ENCODE peak calls at places on chromosomes 11 and 22, in six cellular contexts. U is GM12878, R is Panc1, W is upper lobe of left lung, J is HCT116, D is GM23338. K is an unnamed sample.

GRCh38 chr11:95413761-95414160 is 182.8 kb upstream of the SESN3 start:
- ATAC-seq in U (no peak), R (no peak), W (peak; percentile 58), J (no peak), D (no peak), K (no peak)

GRCh38 chr11:110253525-110253924 is 42.9 kb downstream of the RDX start:
- ATAC-seq in U (no peak), R (no peak), W (no peak), J (no peak), D (no peak), K (no peak)

GRCh38 chr11:6285019-6285418 is 25.4 kb downstream of the CCKBR start:
- ATAC-seq in U (no peak), R (no peak), W (no peak), J (no peak), D (no peak), K (no peak)

GRCh38 chr11:72924568-72925190 is 110.5 kb downstream of the ATG16L2 start:
- ATAC-seq in U (peak; percentile 65), R (no peak), W (peak; percentile 73), J (peak; percentile 63), D (no peak), K (peak; percentile 53)

GRCh38 chr22:19853879-19854777 is 546 bp downstream of the GNB1L start:
- ATAC-seq in U (peak; percentile 6), R (no peak), W (peak; percentile 12), J (peak; percentile 2), D (peak; percentile 15), K (peak; percentile 2)

GRCh38 chr11:26063915-26064314 is 268.0 kb upstream of the ANO3 start:
- ATAC-seq in U (no peak), R (no peak), W (no peak), J (no peak), D (no peak), K (no peak)

GRCh38 chr11:113664981-113665710 is 41.0 kb downstream of the TMPRSS5 start:
- ATAC-seq in U (no peak), R (peak; percentile 80), W (no peak), J (no peak), D (no peak), K (no peak)

GRCh38 chr22:49789289-49790141 is 38.2 kb downstream of the BRD1 start:
- ATAC-seq in U (no peak), R (no peak), W (peak; percentile 77), J (no peak), D (no peak), K (peak; percentile 72)

GRCh38 chr22:45226681-45227186 is 14.0 kb downstream of the KIAA0930 start:
- ATAC-seq in U (no peak), R (no peak), W (peak; percentile 59), J (no peak), D (no peak), K (peak; percentile 19)

GRCh38 chr11:64698427-64698826 is 24.6 kb downstream of the NRXN2 start:
- ATAC-seq in U (no peak), R (no peak), W (no peak), J (no peak), D (no peak), K (no peak)

GRCh38 chr22:39208013-39208680 is 36.6 kb downstream of the PDGFB start:
- ATAC-seq in U (no peak), R (no peak), W (peak; percentile 23), J (no peak), D (no peak), K (no peak)

GRCh38 chr22:41405588-41405987 is 23.8 kb downstream of the TEF start:
- ATAC-seq in U (peak; percentile 57), R (no peak), W (no peak), J (no peak), D (no peak), K (no peak)

GRCh38 chr22:24589518-24590030 is 3.3 kb downstream of the LRRC75B start:
- ATAC-seq in U (no peak), R (no peak), W (no peak), J (no peak), D (no peak), K (no peak)

GRCh38 chr11:15602779-15603178 is 488.1 kb downstream of the INSC start:
- ATAC-seq in U (no peak), R (no peak), W (peak; percentile 20), J (no peak), D (no peak), K (peak; percentile 42)

GRCh38 chr11:94837317-94837716 is 69.2 kb downstream of the AMOTL1 start:
- ATAC-seq in U (no peak), R (no peak), W (no peak), J (no peak), D (no peak), K (no peak)

GRCh38 chr11:18105086-18105801 is 638 bp downstream of the SAAL1 start:
- ATAC-seq in U (no peak), R (no peak), W (no peak), J (no peak), D (no peak), K (no peak)

GRCh38 chr11:133713406-133713805 is 131.9 kb downstream of the SPATA19 start:
- ATAC-seq in U (no peak), R (no peak), W (no peak), J (no peak), D (no peak), K (no peak)

GRCh38 chr11:114610984-114611944 is 15.7 kb upstream of the NXPE4 start:
- ATAC-seq in U (no peak), R (no peak), W (no peak), J (no peak), D (no peak), K (no peak)

GRCh38 chr22:21937821-21938070 is 14.9 kb downstream of the PPM1F start:
- ATAC-seq in U (no peak), R (no peak), W (peak; percentile 79), J (no peak), D (peak; percentile 7), K (peak; percentile 70)

GRCh38 chr11:71332046-71332445 is 79.7 kb upstream of the SHANK2 start:
- ATAC-seq in U (no peak), R (no peak), W (no peak), J (no peak), D (no peak), K (no peak)

GRCh38 chr11:128389461-128389976 is 197.8 kb downstream of the ETS1 start:
- ATAC-seq in U (no peak), R (no peak), W (no peak), J (no peak), D (no peak), K (no peak)

GRCh38 chr11:34773211-34773610 is 143.0 kb downstream of the APIP start:
- ATAC-seq in U (no peak), R (no peak), W (no peak), J (no peak), D (no peak), K (no peak)

GRCh38 chr11:79708319-79708928 is 267.6 kb upstream of the TENM4 start:
- ATAC-seq in U (peak; percentile 91), R (peak; percentile 84), W (no peak), J (no peak), D (peak; percentile 92), K (no peak)

GRCh38 chr11:3134651-3135490 is 30.2 kb downstream of the OSBPL5 start:
- ATAC-seq in U (no peak), R (no peak), W (no peak), J (no peak), D (no peak), K (no peak)

GRCh38 chr11:3138178-3139085 is 26.7 kb downstream of the OSBPL5 start:
- ATAC-seq in U (no peak), R (no peak), W (no peak), J (no peak), D (peak; percentile 47), K (no peak)

GRCh38 chr11:3135491-3136440 is 29.3 kb downstream of the OSBPL5 start:
- ATAC-seq in U (peak; percentile 32), R (peak; percentile 72), W (no peak), J (peak; percentile 48), D (peak; percentile 77), K (no peak)

GRCh38 chr11:3137486-3138177 is 27.5 kb downstream of the OSBPL5 start:
- ATAC-seq in U (no peak), R (no peak), W (no peak), J (no peak), D (no peak), K (no peak)

GRCh38 chr11:3136542-3137455 is 28.3 kb downstream of the OSBPL5 start:
- ATAC-seq in U (no peak), R (peak; percentile 8), W (no peak), J (peak; percentile 5), D (no peak), K (no peak)
- TF ChIP-seq POLR2AphosphoS5 in U (no peak), R (no peak), W (no peak), J (no peak), D (no peak), K (no peak)

GRCh38 chr11:4443479-4443878 is 5.6 kb upstream of the OR52K2 start:
- ATAC-seq in U (no peak), R (no peak), W (no peak), J (no peak), D (no peak), K (no peak)

GRCh38 chr11:4436424-4436823 is 12.7 kb upstream of the OR52K2 start:
- ATAC-seq in U (no peak), R (no peak), W (no peak), J (no peak), D (no peak), K (no peak)

DNA sequence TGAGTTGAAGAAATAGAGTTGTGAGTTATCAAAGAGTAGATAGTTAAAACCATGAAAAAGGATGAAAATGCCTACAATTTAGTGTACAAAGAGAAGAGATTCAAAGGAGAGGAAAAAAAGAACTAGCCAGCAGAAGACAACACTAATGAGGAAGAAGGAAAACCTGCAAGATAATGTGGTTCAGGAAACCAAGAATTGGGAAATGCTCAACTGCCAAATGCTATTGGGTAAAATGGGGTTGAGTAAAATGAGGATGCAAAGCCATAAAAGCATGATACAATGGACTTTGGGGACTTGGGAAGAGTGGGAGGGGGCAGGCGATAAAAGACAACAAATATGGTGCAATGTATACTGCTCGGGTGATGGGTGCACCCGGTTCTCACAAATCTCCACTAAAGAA is 7.6 kb upstream of the OR52K2 start:
- ATAC-seq in U (no peak), R (no peak), W (no peak), J (no peak), D (no peak), K (no peak)
- TF ChIP-seq POLR2AphosphoS5 in U (no peak), R (no peak), W (no peak), J (no peak), D (no peak), K (no peak)

GRCh38 chr11:66768818-66769217 is 39.8 kb upstream of the SPTBN2 start:
- ATAC-seq in U (no peak), R (no peak), W (peak; percentile 62), J (no peak), D (no peak), K (no peak)
- TF ChIP-seq POLR2AphosphoS5 in U (no peak), R (no peak), W (no peak), J (no peak), D (no peak), K (no peak)

DNA sequence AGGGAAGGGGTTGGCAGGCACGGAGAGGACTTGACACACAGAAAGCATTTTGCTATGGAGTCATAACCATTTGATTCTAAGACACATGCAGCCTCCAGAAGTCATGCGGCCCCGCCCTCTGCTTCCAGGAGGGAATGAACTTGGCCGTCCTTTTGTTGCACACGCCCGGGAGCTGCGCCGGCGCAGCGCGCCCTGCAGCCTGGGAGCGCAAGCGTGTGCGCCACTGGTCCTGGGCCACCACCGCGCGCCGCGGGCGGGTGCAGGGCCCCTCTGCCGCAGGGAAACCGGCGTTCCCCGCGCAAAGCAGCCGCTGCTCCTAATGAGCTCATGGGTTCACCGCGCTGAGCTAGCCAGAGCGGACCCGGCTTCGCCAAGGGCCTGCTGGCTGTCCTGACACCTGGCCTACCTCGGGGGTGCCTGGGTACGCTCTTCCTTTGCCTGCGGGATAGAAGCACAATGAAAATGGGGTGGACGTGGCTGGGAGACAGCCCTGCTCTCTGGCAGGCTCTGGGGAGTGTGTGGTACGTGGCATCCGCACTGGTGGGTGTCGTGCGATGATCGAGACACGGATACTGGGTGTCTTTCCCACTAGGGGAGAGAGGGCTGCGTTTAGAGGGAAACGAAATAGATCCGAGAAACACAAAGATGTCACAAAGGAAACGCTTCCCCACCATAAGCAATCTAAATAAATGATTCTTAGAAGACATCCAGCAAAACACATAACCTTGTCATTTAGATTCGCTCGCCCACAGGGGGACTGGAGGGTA is 669 bp downstream of the MICAL3 start:
- ATAC-seq in U (peak; percentile 77), R (peak; percentile 91), W (peak; percentile 95), J (peak; percentile 86), D (peak; percentile 91), K (peak; percentile 90)
- TF ChIP-seq POLR2AphosphoS5 in U (no peak), R (no peak), W (no peak), J (peak; percentile 41), D (no peak), K (peak; percentile 79)